ENCODE peak calls at places on chromosomes 2 and 18, in ten cellular contexts. One of them, this sample, is unnamed. For H3K4me1, the result is how much of the 10 kb centered on the place peaks cover.

GRCh38 chr2:214808961-214809750 is at the start of gene BARD1:
- DNase-seq in pancreas: peak
- DNase-seq in PC-3: peak
- DNase-seq in lung: peak
- DNase-seq in hepatocyte: peak
- DNase-seq in neural progenitor cell: peak
- DNase-seq in breast epithelium: peak
- DNase-seq in NT2/D1: no peak
- DNase-seq in iPS DF 6.9: no peak
- DNase-seq in heart right ventricle: peak
- DNase-seq in this sample: peak

GRCh38 chr2:156147594-156148330 is 184.8 kb downstream of the NR4A2 start:
- DNase-seq in pancreas: no peak
- DNase-seq in PC-3: peak
- DNase-seq in lung: no peak
- DNase-seq in hepatocyte: no peak
- DNase-seq in neural progenitor cell: no peak
- DNase-seq in breast epithelium: no peak
- DNase-seq in NT2/D1: no peak
- DNase-seq in iPS DF 6.9: no peak
- DNase-seq in heart right ventricle: no peak
- DNase-seq in this sample: no peak

GRCh38 chr2:230225486-230225885 is at the start of gene SP140:
- DNase-seq in pancreas: no peak
- DNase-seq in PC-3: no peak
- DNase-seq in lung: peak
- DNase-seq in hepatocyte: no peak
- DNase-seq in neural progenitor cell: no peak
- DNase-seq in breast epithelium: no peak
- DNase-seq in NT2/D1: no peak
- DNase-seq in iPS DF 6.9: no peak
- DNase-seq in heart right ventricle: no peak
- DNase-seq in this sample: peak

GRCh38 chr2:158509928-158510797 is 53.4 kb downstream of the PKP4 start:
- DNase-seq in pancreas: no peak
- DNase-seq in PC-3: peak
- DNase-seq in lung: no peak
- DNase-seq in hepatocyte: no peak
- DNase-seq in neural progenitor cell: no peak
- DNase-seq in breast epithelium: no peak
- DNase-seq in NT2/D1: no peak
- DNase-seq in iPS DF 6.9: no peak
- DNase-seq in heart right ventricle: no peak
- DNase-seq in this sample: no peak

GRCh38 chr2:184555352-184555751 is 43.0 kb upstream of the ZNF804A start:
- DNase-seq in pancreas: no peak
- DNase-seq in PC-3: peak
- DNase-seq in lung: no peak
- DNase-seq in hepatocyte: no peak
- DNase-seq in neural progenitor cell: no peak
- DNase-seq in breast epithelium: no peak
- DNase-seq in NT2/D1: no peak
- DNase-seq in iPS DF 6.9: no peak
- DNase-seq in heart right ventricle: no peak
- DNase-seq in this sample: no peak

GRCh38 chr2:101041413-101041812 is 39.3 kb downstream of the RPL31 start:
- DNase-seq in pancreas: no peak
- DNase-seq in PC-3: no peak
- DNase-seq in lung: no peak
- DNase-seq in hepatocyte: no peak
- DNase-seq in neural progenitor cell: no peak
- DNase-seq in breast epithelium: no peak
- DNase-seq in NT2/D1: no peak
- DNase-seq in iPS DF 6.9: no peak
- DNase-seq in heart right ventricle: no peak
- DNase-seq in this sample: no peak

GRCh38 chr18:78831603-78832002 is 148.0 kb upstream of the SALL3 start:
- DNase-seq in pancreas: no peak
- DNase-seq in PC-3: no peak
- DNase-seq in lung: no peak
- DNase-seq in hepatocyte: no peak
- DNase-seq in neural progenitor cell: no peak
- DNase-seq in breast epithelium: no peak
- DNase-seq in NT2/D1: no peak
- DNase-seq in iPS DF 6.9: no peak
- DNase-seq in heart right ventricle: no peak
- DNase-seq in this sample: no peak

GRCh38 chr2:190355968-190356657 is 12.7 kb downstream of the INPP1 start:
- DNase-seq in pancreas: no peak
- DNase-seq in PC-3: no peak
- DNase-seq in lung: no peak
- DNase-seq in hepatocyte: no peak
- DNase-seq in neural progenitor cell: no peak
- DNase-seq in breast epithelium: no peak
- DNase-seq in NT2/D1: no peak
- DNase-seq in iPS DF 6.9: no peak
- DNase-seq in heart right ventricle: no peak
- DNase-seq in this sample: no peak

GRCh38 chr18:27627927-27628326 is 442.8 kb upstream of the CHST9 start:
- DNase-seq in pancreas: no peak
- DNase-seq in PC-3: peak
- DNase-seq in lung: no peak
- DNase-seq in hepatocyte: no peak
- DNase-seq in neural progenitor cell: peak
- DNase-seq in breast epithelium: no peak
- DNase-seq in NT2/D1: no peak
- DNase-seq in iPS DF 6.9: no peak
- DNase-seq in heart right ventricle: no peak
- DNase-seq in this sample: no peak

GRCh38 chr2:152336103-152336853 is 1.3 kb downstream of the FMNL2 start:
- DNase-seq in pancreas: peak
- DNase-seq in PC-3: peak
- DNase-seq in lung: peak
- DNase-seq in hepatocyte: peak
- DNase-seq in neural progenitor cell: peak
- DNase-seq in breast epithelium: peak
- DNase-seq in NT2/D1: no peak
- DNase-seq in iPS DF 6.9: no peak
- DNase-seq in heart right ventricle: peak
- DNase-seq in this sample: no peak

GRCh38 chr2:144959416-144959815 is 439.5 kb upstream of the ZEB2 start:
- DNase-seq in pancreas: no peak
- DNase-seq in PC-3: peak
- DNase-seq in lung: no peak
- DNase-seq in hepatocyte: no peak
- DNase-seq in neural progenitor cell: no peak
- DNase-seq in breast epithelium: no peak
- DNase-seq in NT2/D1: no peak
- DNase-seq in iPS DF 6.9: no peak
- DNase-seq in heart right ventricle: no peak
- DNase-seq in this sample: no peak

GRCh38 chr2:29114841-29115609 is at the start of gene CLIP4:
- DNase-seq in pancreas: peak
- DNase-seq in PC-3: peak
- DNase-seq in lung: peak
- DNase-seq in hepatocyte: peak
- DNase-seq in neural progenitor cell: peak
- DNase-seq in breast epithelium: peak
- DNase-seq in NT2/D1: no peak
- DNase-seq in iPS DF 6.9: no peak
- DNase-seq in heart right ventricle: peak
- DNase-seq in this sample: peak
- H3K4me1 ChIP-seq in pancreas: under half
- H3K4me1 ChIP-seq in PC-3: half or more
- H3K4me1 ChIP-seq in lung: under half
- H3K4me1 ChIP-seq in hepatocyte: under half
- H3K4me1 ChIP-seq in neural progenitor cell: under half
- H3K4me1 ChIP-seq in breast epithelium: under half
- H3K4me1 ChIP-seq in NT2/D1: under half
- H3K4me1 ChIP-seq in iPS DF 6.9: under half
- H3K4me1 ChIP-seq in heart right ventricle: half or more
- H3K4me1 ChIP-seq in this sample: under half

GRCh38 chr2:54561795-54562592 is 105.9 kb downstream of the SPTBN1 start:
- DNase-seq in pancreas: no peak
- DNase-seq in PC-3: no peak
- DNase-seq in lung: no peak
- DNase-seq in hepatocyte: no peak
- DNase-seq in neural progenitor cell: no peak
- DNase-seq in breast epithelium: no peak
- DNase-seq in NT2/D1: no peak
- DNase-seq in iPS DF 6.9: no peak
- DNase-seq in heart right ventricle: no peak
- DNase-seq in this sample: no peak

GRCh38 chr2:54564439-54564838 is 108.3 kb downstream of the SPTBN1 start:
- DNase-seq in pancreas: no peak
- DNase-seq in PC-3: no peak
- DNase-seq in lung: no peak
- DNase-seq in hepatocyte: no peak
- DNase-seq in neural progenitor cell: no peak
- DNase-seq in breast epithelium: no peak
- DNase-seq in NT2/D1: no peak
- DNase-seq in iPS DF 6.9: no peak
- DNase-seq in heart right ventricle: no peak
- DNase-seq in this sample: no peak

GRCh38 chr2:54568876-54569298 is 112.8 kb downstream of the SPTBN1 start:
- DNase-seq in pancreas: peak
- DNase-seq in PC-3: no peak
- DNase-seq in lung: no peak
- DNase-seq in hepatocyte: no peak
- DNase-seq in neural progenitor cell: peak
- DNase-seq in breast epithelium: no peak
- DNase-seq in NT2/D1: no peak
- DNase-seq in iPS DF 6.9: no peak
- DNase-seq in heart right ventricle: no peak
- DNase-seq in this sample: no peak

GRCh38 chr2:54566896-54567295 is 110.8 kb downstream of the SPTBN1 start:
- DNase-seq in pancreas: no peak
- DNase-seq in PC-3: no peak
- DNase-seq in lung: no peak
- DNase-seq in hepatocyte: no peak
- DNase-seq in neural progenitor cell: no peak
- DNase-seq in breast epithelium: no peak
- DNase-seq in NT2/D1: no peak
- DNase-seq in iPS DF 6.9: no peak
- DNase-seq in heart right ventricle: no peak
- DNase-seq in this sample: no peak

DNA sequence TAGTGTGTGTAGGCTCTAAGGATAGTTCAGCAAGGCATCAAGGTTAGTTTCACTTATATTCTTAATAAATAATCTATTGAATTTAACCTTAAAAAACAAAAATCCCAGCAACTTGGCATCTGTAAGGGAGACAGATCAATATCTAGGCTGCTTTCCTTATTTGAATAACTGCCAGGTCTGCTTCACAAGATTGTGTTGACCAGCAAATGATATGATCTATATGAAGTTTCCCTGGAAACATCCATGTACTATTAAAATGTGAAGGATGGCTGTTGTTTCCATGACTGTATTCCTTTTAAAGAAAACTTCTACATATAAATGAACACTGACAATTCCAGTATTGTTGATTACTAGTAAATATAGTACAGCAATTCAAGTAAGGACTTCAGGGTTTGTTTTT is 109.4 kb downstream of the SPTBN1 start:
- DNase-seq in pancreas: no peak
- DNase-seq in PC-3: no peak
- DNase-seq in lung: no peak
- DNase-seq in hepatocyte: no peak
- DNase-seq in neural progenitor cell: no peak
- DNase-seq in breast epithelium: no peak
- DNase-seq in NT2/D1: no peak
- DNase-seq in iPS DF 6.9: no peak
- DNase-seq in heart right ventricle: no peak
- DNase-seq in this sample: no peak
- H3K4me1 ChIP-seq in pancreas: half or more
- H3K4me1 ChIP-seq in PC-3: under half
- H3K4me1 ChIP-seq in lung: under half
- H3K4me1 ChIP-seq in hepatocyte: half or more
- H3K4me1 ChIP-seq in neural progenitor cell: under half
- H3K4me1 ChIP-seq in breast epithelium: under half
- H3K4me1 ChIP-seq in NT2/D1: under half
- H3K4me1 ChIP-seq in iPS DF 6.9: under half
- H3K4me1 ChIP-seq in heart right ventricle: half or more
- H3K4me1 ChIP-seq in this sample: half or more

GRCh38 chr2:120896904-120897303 is 161.2 kb downstream of the GLI2 start:
- DNase-seq in pancreas: no peak
- DNase-seq in PC-3: no peak
- DNase-seq in lung: no peak
- DNase-seq in hepatocyte: no peak
- DNase-seq in neural progenitor cell: no peak
- DNase-seq in breast epithelium: no peak
- DNase-seq in NT2/D1: no peak
- DNase-seq in iPS DF 6.9: no peak
- DNase-seq in heart right ventricle: no peak
- DNase-seq in this sample: no peak

GRCh38 chr2:120898961-120899360 is 163.3 kb downstream of the GLI2 start:
- DNase-seq in pancreas: no peak
- DNase-seq in PC-3: no peak
- DNase-seq in lung: no peak
- DNase-seq in hepatocyte: no peak
- DNase-seq in neural progenitor cell: peak
- DNase-seq in breast epithelium: no peak
- DNase-seq in NT2/D1: no peak
- DNase-seq in iPS DF 6.9: no peak
- DNase-seq in heart right ventricle: no peak
- DNase-seq in this sample: no peak

GRCh38 chr2:120898496-120898895 is 162.8 kb downstream of the GLI2 start:
- DNase-seq in pancreas: no peak
- DNase-seq in PC-3: no peak
- DNase-seq in lung: no peak
- DNase-seq in hepatocyte: no peak
- DNase-seq in neural progenitor cell: no peak
- DNase-seq in breast epithelium: no peak
- DNase-seq in NT2/D1: no peak
- DNase-seq in iPS DF 6.9: no peak
- DNase-seq in heart right ventricle: no peak
- DNase-seq in this sample: no peak

GRCh38 chr2:120896126-120896525 is 160.5 kb downstream of the GLI2 start:
- DNase-seq in pancreas: no peak
- DNase-seq in PC-3: no peak
- DNase-seq in lung: no peak
- DNase-seq in hepatocyte: no peak
- DNase-seq in neural progenitor cell: no peak
- DNase-seq in breast epithelium: no peak
- DNase-seq in NT2/D1: no peak
- DNase-seq in iPS DF 6.9: no peak
- DNase-seq in heart right ventricle: no peak
- DNase-seq in this sample: no peak

GRCh38 chr2:120897399-120897798 is 161.7 kb downstream of the GLI2 start:
- DNase-seq in pancreas: no peak
- DNase-seq in PC-3: no peak
- DNase-seq in lung: no peak
- DNase-seq in hepatocyte: no peak
- DNase-seq in neural progenitor cell: no peak
- DNase-seq in breast epithelium: no peak
- DNase-seq in NT2/D1: no peak
- DNase-seq in iPS DF 6.9: no peak
- DNase-seq in heart right ventricle: no peak
- DNase-seq in this sample: no peak
- H3K4me1 ChIP-seq in pancreas: under half
- H3K4me1 ChIP-seq in PC-3: under half
- H3K4me1 ChIP-seq in lung: under half
- H3K4me1 ChIP-seq in hepatocyte: half or more
- H3K4me1 ChIP-seq in neural progenitor cell: half or more
- H3K4me1 ChIP-seq in breast epithelium: under half
- H3K4me1 ChIP-seq in NT2/D1: under half
- H3K4me1 ChIP-seq in iPS DF 6.9: under half
- H3K4me1 ChIP-seq in heart right ventricle: under half
- H3K4me1 ChIP-seq in this sample: under half

GRCh38 chr2:25301453-25302352 is 40.0 kb downstream of the DNMT3A start:
- DNase-seq in pancreas: no peak
- DNase-seq in PC-3: peak
- DNase-seq in lung: no peak
- DNase-seq in hepatocyte: no peak
- DNase-seq in neural progenitor cell: no peak
- DNase-seq in breast epithelium: no peak
- DNase-seq in NT2/D1: no peak
- DNase-seq in iPS DF 6.9: no peak
- DNase-seq in heart right ventricle: no peak
- DNase-seq in this sample: peak
- H3K4me1 ChIP-seq in pancreas: under half
- H3K4me1 ChIP-seq in PC-3: under half
- H3K4me1 ChIP-seq in lung: under half
- H3K4me1 ChIP-seq in hepatocyte: under half
- H3K4me1 ChIP-seq in neural progenitor cell: under half
- H3K4me1 ChIP-seq in breast epithelium: under half
- H3K4me1 ChIP-seq in NT2/D1: under half
- H3K4me1 ChIP-seq in iPS DF 6.9: under half
- H3K4me1 ChIP-seq in heart right ventricle: half or more
- H3K4me1 ChIP-seq in this sample: half or more